ENCODE peak calls at places on chromosome 14, in eight cellular contexts. B is SK-MEL-5; E is lung; P is T-helper 9 cell; Z is activated T-cell treated with anti-CD3 and anti-CD28 coated beads for 1 hour; I is NCI-H1092 treated with DMSO at 0.1 percent for 48 hours; J is NCI-H1436; M is activated CD8-positive, alpha-beta memory T cell treated with anti-CD3 and anti-CD28 coated beads for 24 hours. L is an unnamed sample.

GRCh38 chr14:99722741-99723140 is 38.6 kb downstream of the CYP46A1 start:
- DNase-seq in B (no peak), E (no peak), P (no peak), Z (no peak), I (no peak), J (no peak), M (peak), L (no peak)

GRCh38 chr14:93059917-93060545 is 55.7 kb downstream of the ITPK1 start:
- DNase-seq in B (peak), E (no peak), P (no peak), Z (no peak), I (no peak), J (no peak), M (no peak), L (no peak)

GRCh38 chr14:96648506-96649326 is 146.5 kb downstream of the PAPOLA start:
- DNase-seq in B (no peak), E (peak), P (no peak), Z (no peak), I (no peak), J (no peak), M (no peak), L (no peak)

GRCh38 chr14:76768201-76768656 is 7.0 kb downstream of the VASH1 start:
- DNase-seq in B (no peak), E (peak), P (peak), Z (peak), I (no peak), J (peak), M (peak), L (peak)

GRCh38 chr14:100159107-100159864 is at the start of gene DEGS2:
- DNase-seq in B (no peak), E (peak), P (peak), Z (peak), I (peak), J (peak), M (peak), L (peak)

GRCh38 chr14:72781476-72782181 is 112.3 kb downstream of the DPF3 start:
- DNase-seq in B (no peak), E (peak), P (no peak), Z (no peak), I (no peak), J (no peak), M (no peak), L (peak)

GRCh38 chr14:90616313-90616712 is 199.9 kb downstream of the TTC7B start:
- DNase-seq in B (no peak), E (no peak), P (no peak), Z (no peak), I (no peak), J (no peak), M (no peak), L (no peak)

GRCh38 chr14:26794731-26795130 is 196.9 kb upstream of the NOVA1 start:
- DNase-seq in B (no peak), E (no peak), P (no peak), Z (no peak), I (no peak), J (no peak), M (no peak), L (no peak)

GRCh38 chr14:94173471-94173884 is 644 bp upstream of the PPP4R4 start:
- DNase-seq in B (no peak), E (no peak), P (no peak), Z (peak), I (no peak), J (no peak), M (no peak), L (no peak)

GRCh38 chr14:61489932-61490331 is 168.6 kb downstream of the PRKCH start:
- DNase-seq in B (no peak), E (peak), P (no peak), Z (no peak), I (no peak), J (no peak), M (no peak), L (peak)

GRCh38 chr14:67133595-67134441 is 55.4 kb upstream of the GARIN2 start:
- DNase-seq in B (peak), E (no peak), P (no peak), Z (no peak), I (no peak), J (no peak), M (no peak), L (no peak)

GRCh38 chr14:94474581-94475031 is 1.4 kb downstream of the SERPINA9 start:
- DNase-seq in B (no peak), E (no peak), P (no peak), Z (no peak), I (no peak), J (no peak), M (peak), L (no peak)

GRCh38 chr14:28608438-28608837 is 158.1 kb upstream of the FOXG1 start:
- DNase-seq in B (peak), E (no peak), P (no peak), Z (no peak), I (no peak), J (no peak), M (no peak), L (no peak)

GRCh38 chr14:76186318-76187027 is 34.8 kb downstream of the GPATCH2L start:
- DNase-seq in B (no peak), E (no peak), P (no peak), Z (no peak), I (peak), J (no peak), M (no peak), L (no peak)

GRCh38 chr14:38248629-38249028 is 7.3 kb downstream of the CLEC14A start:
- DNase-seq in B (peak), E (no peak), P (no peak), Z (no peak), I (no peak), J (no peak), M (no peak), L (no peak)

GRCh38 chr14:41718477-41719166 is 111.9 kb downstream of the LRFN5 start:
- DNase-seq in B (no peak), E (no peak), P (no peak), Z (no peak), I (peak), J (peak), M (no peak), L (no peak)

GRCh38 chr14:68792022-68792829 is 641 bp downstream of the ZFP36L1 start:
- DNase-seq in B (no peak), E (peak), P (no peak), Z (no peak), I (no peak), J (no peak), M (no peak), L (no peak)

GRCh38 chr14:39423793-39424192 is 8.4 kb downstream of the FBXO33 start:
- DNase-seq in B (no peak), E (no peak), P (no peak), Z (no peak), I (no peak), J (no peak), M (no peak), L (no peak)

GRCh38 chr14:36442824-36443241 is 77.2 kb downstream of the NKX2-1 start:
- DNase-seq in B (no peak), E (no peak), P (no peak), Z (no peak), I (no peak), J (no peak), M (no peak), L (no peak)

GRCh38 chr14:29126361-29126760 is 359.8 kb downstream of the FOXG1 start:
- DNase-seq in B (no peak), E (no peak), P (no peak), Z (no peak), I (no peak), J (no peak), M (no peak), L (peak)

GRCh38 chr14:68282479-68283377 is 463.1 kb downstream of the RAD51B start:
- DNase-seq in B (no peak), E (no peak), P (peak), Z (no peak), I (no peak), J (no peak), M (peak), L (no peak)

GRCh38 chr14:73714656-73715081 is 485 bp upstream of the PNMA1 start:
- DNase-seq in B (no peak), E (no peak), P (no peak), Z (no peak), I (peak), J (no peak), M (no peak), L (no peak)

GRCh38 chr14:60085085-60085484 is 6.6 kb upstream of the PCNX4 start:
- DNase-seq in B (no peak), E (no peak), P (no peak), Z (no peak), I (no peak), J (no peak), M (no peak), L (no peak)